ENCODE peak calls at places on chromosomes 13 and 19, in eight cellular contexts. F is heart left ventricle, B is HFFc6, L is HCT116, O is IMR-90, Y is prostate gland, H is upper lobe of left lung, A is brain microvascular endothelial cell. W is an unnamed sample.

GRCh38 chr13:93244141-93244917 is 17.7 kb downstream of the GPC6 start:
- DNase-seq in H (no peak), Y (no peak), F (no peak), A (peak; percentile 56), L (no peak), O (peak; percentile 67), B (peak; percentile 57), W (no peak)

GRCh38 chr13:47033216-47033615 is 136.4 kb upstream of the HTR2A start:
- DNase-seq in L (no peak), B (peak; percentile 31), O (peak; percentile 55), H (no peak), Y (no peak), A (peak; percentile 50), F (no peak), W (no peak)

GRCh38 chr19:35223856-35224505 is 4.6 kb downstream of the FAM187B start:
- DNase-seq in B (peak; percentile 53), L (no peak), A (no peak), O (no peak), H (peak; percentile 41), F (no peak), Y (no peak), W (no peak)

GRCh38 chr19:32222594-32222993 is 122.8 kb upstream of the ZNF507 start:
- DNase-seq in O (no peak), L (no peak), A (no peak), H (no peak), Y (no peak), B (no peak), F (no peak), W (no peak)

GRCh38 chr19:27744926-27745844 is 1467.8 kb downstream of the UQCRFS1 start:
- DNase-seq in H (no peak), A (no peak), B (peak; percentile 24), L (no peak), Y (no peak), O (no peak), F (no peak), W (no peak)

GRCh38 chr13:32126756-32127155 is 95.2 kb downstream of the FRY start:
- DNase-seq in B (no peak), H (no peak), O (peak; percentile 46), Y (no peak), L (no peak), F (no peak), A (no peak), W (no peak)

GRCh38 chr19:8552810-8553209 is 24.4 kb downstream of the MYO1F start:
- DNase-seq in O (peak; percentile 62), B (peak; percentile 10), F (no peak), A (peak; percentile 27), L (peak; percentile 75), H (no peak), Y (no peak), W (no peak)

GRCh38 chr13:33207616-33207964 is 78.0 kb downstream of the STARD13 start:
- DNase-seq in Y (peak; percentile 58), A (no peak), L (no peak), B (peak; percentile 75), H (no peak), O (peak; percentile 98), F (no peak), W (no peak)

DNA sequence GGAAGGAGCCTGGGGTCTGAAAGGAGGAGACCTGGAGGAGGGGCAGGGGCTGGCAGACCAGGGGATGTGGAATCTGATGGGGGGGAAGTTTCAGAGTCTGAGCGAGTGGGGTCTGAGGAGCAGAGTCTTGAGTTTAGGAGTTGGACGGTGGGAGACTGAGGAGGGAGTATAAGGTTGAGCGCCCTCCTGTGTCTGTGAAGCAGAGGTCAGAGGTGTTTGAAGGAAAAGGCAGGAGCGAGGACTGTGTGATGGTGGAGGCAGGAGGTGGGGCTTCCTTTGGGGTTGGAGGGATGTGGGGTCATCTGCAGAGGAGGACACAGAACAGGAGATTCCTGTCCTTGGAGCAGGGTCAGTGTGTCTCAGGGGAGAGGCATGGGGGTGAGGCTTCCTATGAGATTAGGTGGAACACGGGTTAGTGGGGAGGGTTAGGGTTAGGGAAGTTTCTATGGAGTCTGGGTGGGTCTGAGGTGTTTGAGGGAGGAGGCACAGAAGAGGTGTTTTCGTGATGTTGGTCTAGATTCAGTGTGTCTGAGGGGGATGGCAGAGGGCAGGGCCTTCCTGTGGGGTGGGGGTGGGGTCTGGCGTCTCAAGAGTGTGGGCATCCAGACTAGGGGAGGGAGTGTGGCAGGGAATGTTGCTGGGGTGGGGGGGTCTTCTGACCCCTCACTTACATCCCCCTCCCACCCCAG is 8.3 kb downstream of the RYR1 start:
- DNase-seq in A (no peak), O (no peak), Y (no peak), F (no peak), H (no peak), L (no peak), B (no peak), W (no peak)
- TF ChIP-seq CTCF in A (peak; percentile 7), O (no peak), Y (no peak), F (no peak), H (no peak), L (no peak), B (no peak), W (no peak)

GRCh38 chr19:54414156-54414555 is 1.1 kb upstream of the TTYH1 start:
- DNase-seq in F (no peak), Y (no peak), H (no peak), B (no peak), A (no peak), L (no peak), O (no peak), W (no peak)

GRCh38 chr19:54415901-54416621 is 797 bp downstream of the TTYH1 start:
- DNase-seq in L (no peak), Y (no peak), B (no peak), A (no peak), H (no peak), O (no peak), F (no peak), W (no peak)

GRCh38 chr19:54416695-54417491 is 1.6 kb downstream of the TTYH1 start:
- DNase-seq in A (no peak), H (no peak), F (no peak), B (no peak), O (no peak), Y (no peak), L (no peak), W (no peak)

GRCh38 chr19:54412877-54413276 is 2.4 kb upstream of the TTYH1 start:
- DNase-seq in Y (no peak), F (no peak), L (no peak), B (no peak), H (no peak), O (no peak), A (no peak), W (no peak)

DNA sequence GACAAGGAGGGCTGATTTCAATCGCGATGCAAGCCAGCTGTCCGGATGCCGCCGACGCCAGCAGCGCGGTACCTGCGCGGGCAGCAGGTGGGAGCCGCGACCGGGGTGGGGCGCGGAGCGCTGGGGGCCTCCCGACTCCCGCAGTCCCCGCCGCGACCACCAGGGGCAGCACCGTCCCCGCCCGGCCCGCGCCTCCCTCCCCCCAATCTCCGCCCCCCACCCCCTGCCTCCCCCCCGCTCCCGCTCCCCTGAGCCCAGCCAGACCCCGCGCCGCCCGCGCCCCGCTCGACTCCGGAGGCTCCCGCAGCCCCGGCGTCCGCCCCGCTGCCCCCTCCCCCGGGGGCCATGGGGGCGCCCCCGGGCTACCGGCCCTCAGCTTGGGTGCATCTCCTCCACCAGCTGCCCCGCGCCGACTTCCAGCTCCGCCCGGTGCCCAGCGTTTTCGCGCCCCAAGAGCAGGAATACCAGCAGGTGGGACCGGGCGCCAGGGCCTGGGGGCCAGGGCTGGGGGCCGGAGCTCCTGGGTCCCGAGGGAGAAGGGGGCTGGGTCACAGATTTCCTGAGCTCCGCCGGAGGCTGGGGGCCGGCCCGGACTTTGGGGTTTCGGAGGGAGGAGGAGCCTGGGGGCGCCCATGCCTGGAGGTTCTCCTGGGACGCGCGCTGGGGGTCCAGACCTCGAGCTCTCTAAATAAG is at the start of gene TTYH1:
- DNase-seq in O (no peak), F (no peak), A (no peak), Y (no peak), L (no peak), B (no peak), H (no peak), W (no peak)
- TF ChIP-seq CTCF in O (no peak), F (peak; percentile 40), A (peak; percentile 21), Y (peak; percentile 17), L (no peak), B (peak; percentile 53), H (peak; percentile 17), W (peak; percentile 47)

GRCh38 chr13:41077475-41077874 is 16.2 kb downstream of the WBP4 start:
- DNase-seq in L (no peak), O (no peak), H (no peak), A (no peak), Y (no peak), F (no peak), B (no peak), W (no peak)

GRCh38 chr13:41074523-41074922 is 13.2 kb downstream of the WBP4 start:
- DNase-seq in Y (no peak), O (no peak), B (no peak), A (no peak), L (no peak), F (no peak), H (no peak), W (no peak)

GRCh38 chr13:41075485-41075884 is 14.2 kb downstream of the WBP4 start:
- DNase-seq in O (no peak), L (no peak), B (no peak), Y (no peak), F (no peak), H (no peak), A (no peak), W (no peak)

GRCh38 chr13:41071775-41072174 is 10.5 kb downstream of the WBP4 start:
- DNase-seq in Y (no peak), B (no peak), O (no peak), F (no peak), A (no peak), H (no peak), L (no peak), W (no peak)

DNA sequence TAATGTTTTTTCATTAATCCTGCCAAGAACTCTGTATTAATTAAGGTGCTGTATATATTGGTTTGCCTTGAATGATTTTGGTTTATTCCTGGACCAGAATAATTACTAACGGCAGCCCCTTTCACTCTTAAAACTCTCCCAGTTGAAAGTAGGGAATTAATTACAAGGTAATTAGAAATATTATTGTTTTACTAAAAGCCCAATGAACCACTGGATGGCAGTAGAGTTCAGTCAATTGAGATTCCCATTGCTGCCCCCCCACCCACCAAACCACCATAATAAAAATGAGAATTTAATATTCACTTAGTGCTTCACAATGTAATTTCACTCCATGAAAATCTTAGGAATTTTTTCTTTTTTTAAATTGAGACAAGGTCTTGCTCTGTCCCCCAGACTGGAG is 13.7 kb downstream of the WBP4 start:
- DNase-seq in F (no peak), A (no peak), Y (peak; percentile 14), H (no peak), L (no peak), O (peak; percentile 49), B (no peak), W (peak; percentile 41)
- TF ChIP-seq CTCF in F (peak; percentile 53), A (peak; percentile 62), Y (peak; percentile 47), H (peak; percentile 21), L (peak; percentile 49), O (peak; percentile 76), B (peak; percentile 85), W (peak; percentile 67)

DNA sequence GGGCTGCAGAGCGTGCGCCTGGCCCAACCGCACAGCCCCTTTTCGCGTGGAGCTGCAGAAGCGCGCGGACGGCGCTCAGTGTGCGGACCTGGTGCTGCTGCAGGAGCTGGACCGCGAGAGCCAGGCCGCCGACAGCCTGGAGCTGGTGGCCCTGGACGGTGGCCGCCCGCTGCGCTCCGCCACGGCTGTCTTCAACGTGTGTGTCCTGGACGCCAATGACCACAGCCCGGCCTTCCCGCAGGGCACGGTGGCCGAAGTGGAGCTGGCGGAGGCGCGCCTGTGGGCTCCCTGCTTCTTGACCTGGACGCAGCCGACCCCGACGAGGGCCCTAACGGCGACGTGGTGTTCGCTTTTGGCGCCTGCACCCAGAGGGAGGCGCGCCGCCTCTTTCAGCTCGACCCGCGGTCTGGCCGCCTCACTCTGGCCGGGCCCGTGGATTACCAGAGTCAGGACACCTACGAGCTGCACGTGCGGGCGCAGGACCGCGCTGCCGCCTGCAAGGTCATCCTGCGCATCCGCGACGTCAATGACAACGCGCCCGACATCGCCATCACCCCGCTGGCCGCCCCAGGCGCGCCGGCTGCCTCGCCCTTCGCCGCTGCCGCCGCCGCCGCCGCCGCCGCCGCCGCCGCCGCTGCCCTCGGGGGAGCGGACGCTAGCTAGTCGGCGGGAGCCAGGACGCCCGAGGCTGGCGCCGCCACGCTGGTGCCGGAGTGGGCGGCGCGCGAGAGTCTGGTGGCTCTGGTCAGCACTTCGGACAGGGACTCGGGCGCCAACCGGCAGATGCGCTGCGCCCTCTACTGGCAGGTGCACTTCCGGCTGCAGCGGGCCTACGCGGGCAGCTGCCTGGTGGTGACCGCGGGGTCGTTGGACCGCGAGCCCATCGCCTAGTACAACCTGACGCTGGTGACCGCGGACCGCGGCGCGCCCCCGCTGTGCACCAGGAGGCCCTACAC is 172.2 kb downstream of the OLFM4 start:
- DNase-seq in O (peak; percentile 1), Y (peak; percentile 34), B (no peak), L (no peak), H (peak; percentile 38), F (peak; percentile 23), A (no peak), W (peak; percentile 68)
- TF ChIP-seq CTCF in O (peak; percentile 46), Y (peak; percentile 47), B (peak; percentile 25), L (no peak), H (peak; percentile 25), F (peak; percentile 47), A (peak; percentile 28), W (peak; percentile 68)

W was measured in body of pancreas.